ENCODE peak calls at places on chromosomes 1 and 21, in nine cellular contexts. One of them, this sample, is unnamed.

GRCh38 chr1:65176571-65176970 is 28.6 kb downstream of the AK4 start:
- DNase-seq in spleen: no peak
- DNase-seq in body of pancreas: no peak
- DNase-seq in endothelial cell of umbilical vein: no peak
- DNase-seq in A549: no peak
- DNase-seq in stomach: no peak
- DNase-seq in transverse colon: no peak
- DNase-seq in ovary: no peak
- DNase-seq in adrenal gland: no peak
- DNase-seq in this sample: no peak

GRCh38 chr1:88973520-88974137 is 18.8 kb downstream of the KYAT3 start:
- DNase-seq in A549: peak; percentile 25
- DNase-seq in body of pancreas: no peak
- DNase-seq in endothelial cell of umbilical vein: peak; percentile 55
- DNase-seq in ovary: no peak
- DNase-seq in adrenal gland: no peak
- DNase-seq in stomach: no peak
- DNase-seq in spleen: no peak
- DNase-seq in transverse colon: no peak
- DNase-seq in this sample: peak; percentile 64

GRCh38 chr1:14222086-14222485 is 376.4 kb upstream of the KAZN start:
- DNase-seq in body of pancreas: no peak
- DNase-seq in transverse colon: no peak
- DNase-seq in endothelial cell of umbilical vein: no peak
- DNase-seq in spleen: no peak
- DNase-seq in adrenal gland: no peak
- DNase-seq in ovary: no peak
- DNase-seq in stomach: no peak
- DNase-seq in A549: no peak
- DNase-seq in this sample: no peak

GRCh38 chr1:183273300-183273699 is 87.2 kb downstream of the LAMC2 start:
- DNase-seq in body of pancreas: no peak
- DNase-seq in A549: no peak
- DNase-seq in ovary: no peak
- DNase-seq in transverse colon: no peak
- DNase-seq in adrenal gland: no peak
- DNase-seq in endothelial cell of umbilical vein: no peak
- DNase-seq in spleen: peak; percentile 2
- DNase-seq in stomach: no peak
- DNase-seq in this sample: no peak

GRCh38 chr1:217139513-217139912 is 416.3 kb upstream of the ESRRG start:
- DNase-seq in stomach: no peak
- DNase-seq in spleen: no peak
- DNase-seq in transverse colon: no peak
- DNase-seq in ovary: no peak
- DNase-seq in body of pancreas: no peak
- DNase-seq in adrenal gland: no peak
- DNase-seq in A549: no peak
- DNase-seq in endothelial cell of umbilical vein: no peak
- DNase-seq in this sample: no peak

GRCh38 chr1:161727343-161727924 is 6.1 kb downstream of the FCRLB start:
- DNase-seq in body of pancreas: no peak
- DNase-seq in A549: no peak
- DNase-seq in transverse colon: peak; percentile 15
- DNase-seq in adrenal gland: no peak
- DNase-seq in ovary: no peak
- DNase-seq in endothelial cell of umbilical vein: no peak
- DNase-seq in spleen: no peak
- DNase-seq in stomach: no peak
- DNase-seq in this sample: peak; percentile 66

GRCh38 chr1:6185635-6186382 is 5.7 kb upstream of the CHD5 start:
- DNase-seq in endothelial cell of umbilical vein: peak; percentile 26
- DNase-seq in adrenal gland: no peak
- DNase-seq in spleen: no peak
- DNase-seq in transverse colon: no peak
- DNase-seq in A549: no peak
- DNase-seq in stomach: no peak
- DNase-seq in body of pancreas: no peak
- DNase-seq in ovary: no peak
- DNase-seq in this sample: peak; percentile 42

GRCh38 chr1:93964777-93965200 is 55.6 kb upstream of the GCLM start:
- DNase-seq in endothelial cell of umbilical vein: no peak
- DNase-seq in body of pancreas: no peak
- DNase-seq in A549: peak; percentile 91
- DNase-seq in spleen: no peak
- DNase-seq in transverse colon: no peak
- DNase-seq in stomach: no peak
- DNase-seq in ovary: no peak
- DNase-seq in adrenal gland: no peak
- DNase-seq in this sample: peak; percentile 13

GRCh38 chr1:243580072-243580471 is 270.0 kb downstream of the AKT3 start:
- DNase-seq in transverse colon: no peak
- DNase-seq in stomach: no peak
- DNase-seq in ovary: no peak
- DNase-seq in spleen: no peak
- DNase-seq in endothelial cell of umbilical vein: no peak
- DNase-seq in body of pancreas: no peak
- DNase-seq in A549: no peak
- DNase-seq in adrenal gland: no peak
- DNase-seq in this sample: no peak

GRCh38 chr1:153954826-153955225 is 3.6 kb downstream of the CRTC2 start:
- DNase-seq in A549: no peak
- DNase-seq in spleen: no peak
- DNase-seq in body of pancreas: no peak
- DNase-seq in adrenal gland: no peak
- DNase-seq in ovary: no peak
- DNase-seq in endothelial cell of umbilical vein: no peak
- DNase-seq in stomach: no peak
- DNase-seq in transverse colon: no peak
- DNase-seq in this sample: no peak

GRCh38 chr1:153951801-153952200 is 5.3 kb upstream of the DENND4B start:
- DNase-seq in A549: no peak
- DNase-seq in adrenal gland: no peak
- DNase-seq in body of pancreas: no peak
- DNase-seq in transverse colon: no peak
- DNase-seq in ovary: no peak
- DNase-seq in endothelial cell of umbilical vein: no peak
- DNase-seq in spleen: no peak
- DNase-seq in stomach: no peak
- DNase-seq in this sample: no peak

GRCh38 chr1:153951183-153951582 is 4.7 kb upstream of the DENND4B start:
- DNase-seq in A549: no peak
- DNase-seq in spleen: no peak
- DNase-seq in stomach: no peak
- DNase-seq in ovary: no peak
- DNase-seq in endothelial cell of umbilical vein: no peak
- DNase-seq in body of pancreas: no peak
- DNase-seq in adrenal gland: no peak
- DNase-seq in transverse colon: no peak
- DNase-seq in this sample: no peak

GRCh38 chr1:153956997-153957715 is 1.3 kb downstream of the CRTC2 start:
- DNase-seq in endothelial cell of umbilical vein: no peak
- DNase-seq in ovary: no peak
- DNase-seq in transverse colon: no peak
- DNase-seq in stomach: no peak
- DNase-seq in spleen: peak; percentile 70
- DNase-seq in A549: no peak
- DNase-seq in body of pancreas: no peak
- DNase-seq in adrenal gland: no peak
- DNase-seq in this sample: no peak

DNA sequence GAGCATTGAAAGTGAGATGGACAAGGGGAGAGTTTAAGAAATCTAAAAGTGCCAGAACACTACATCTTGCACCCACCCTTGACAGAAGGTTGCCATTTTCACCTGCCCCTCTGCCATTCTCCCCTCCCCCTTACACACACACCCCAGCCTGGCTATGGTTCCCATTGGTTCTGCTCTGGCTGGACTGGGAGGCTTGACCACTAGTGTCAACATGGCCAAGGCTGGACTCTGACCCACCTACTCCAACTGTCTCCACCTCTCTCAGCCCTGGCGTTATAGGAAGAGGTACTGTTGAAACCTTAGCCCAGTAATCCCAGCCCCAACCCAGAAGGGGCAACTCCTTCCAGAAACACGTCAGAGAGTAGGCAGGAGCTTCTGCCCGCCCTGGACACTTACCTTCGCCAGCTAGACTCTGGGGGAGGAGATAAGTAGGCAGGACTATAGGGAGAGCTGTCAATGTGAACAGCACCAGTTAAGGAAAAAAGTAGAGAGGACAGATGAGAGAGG is 4.5 kb downstream of the CRTC2 start:
- DNase-seq in adrenal gland: no peak
- DNase-seq in stomach: no peak
- DNase-seq in spleen: no peak
- DNase-seq in body of pancreas: no peak
- DNase-seq in endothelial cell of umbilical vein: no peak
- DNase-seq in ovary: no peak
- DNase-seq in transverse colon: no peak
- DNase-seq in A549: no peak
- DNase-seq in this sample: no peak
- TF ChIP-seq POLR2A in adrenal gland: no peak
- TF ChIP-seq POLR2A in stomach: no peak
- TF ChIP-seq POLR2A in spleen: no peak
- TF ChIP-seq POLR2A in body of pancreas: no peak
- TF ChIP-seq POLR2A in endothelial cell of umbilical vein: no peak
- TF ChIP-seq POLR2A in ovary: no peak
- TF ChIP-seq POLR2A in transverse colon: no peak
- TF ChIP-seq POLR2A in A549: no peak
- TF ChIP-seq POLR2A in this sample: no peak

DNA sequence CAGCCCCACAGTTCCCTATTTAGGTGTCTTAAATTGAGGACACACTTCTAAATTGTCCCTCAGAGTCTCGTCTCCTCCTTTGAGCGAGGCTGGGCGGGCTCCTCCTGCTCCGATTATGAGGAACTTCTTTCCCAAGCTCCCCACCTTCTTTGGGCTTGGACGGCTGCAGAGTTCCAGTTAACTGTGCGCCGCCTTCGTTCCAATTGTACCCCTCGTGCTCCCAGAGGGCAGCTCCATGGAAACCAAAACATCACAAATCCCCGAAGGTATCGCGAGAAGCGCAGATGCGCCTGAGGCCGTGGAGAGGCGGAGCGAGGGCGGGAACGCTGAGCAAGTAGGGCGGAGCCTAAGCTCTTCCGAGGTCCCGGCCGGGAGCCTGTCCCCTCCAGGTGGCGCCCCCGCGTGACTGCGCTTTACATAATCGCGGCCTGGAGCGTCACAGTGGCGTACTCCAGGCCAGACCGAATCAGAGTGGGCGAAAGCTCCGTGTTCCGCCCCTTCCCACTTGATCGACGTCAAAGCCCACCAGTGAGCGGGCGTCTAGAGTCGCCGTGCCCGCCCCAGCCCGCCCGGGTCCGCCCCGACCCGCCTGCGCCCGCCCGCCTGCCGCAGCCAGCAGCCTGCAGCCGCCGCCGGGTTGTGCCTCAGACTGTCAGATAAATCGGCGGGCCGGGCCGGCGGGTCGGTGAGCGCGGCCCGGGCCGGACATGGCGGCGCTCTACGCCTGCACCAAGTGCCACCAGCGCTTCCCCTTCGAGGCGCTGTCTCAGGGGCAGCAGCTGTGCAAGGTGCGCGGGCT is at the start of gene FAM76A:
- DNase-seq in spleen: peak; percentile 100
- DNase-seq in body of pancreas: peak; percentile 100
- DNase-seq in transverse colon: peak; percentile 100
- DNase-seq in adrenal gland: peak; percentile 99
- DNase-seq in A549: peak; percentile 99
- DNase-seq in ovary: peak; percentile 100
- DNase-seq in endothelial cell of umbilical vein: peak; percentile 100
- DNase-seq in stomach: peak; percentile 100
- DNase-seq in this sample: peak; percentile 100
- TF ChIP-seq POLR2A in spleen: peak; percentile 85
- TF ChIP-seq POLR2A in body of pancreas: peak; percentile 88
- TF ChIP-seq POLR2A in transverse colon: peak; percentile 71
- TF ChIP-seq POLR2A in adrenal gland: peak; percentile 90
- TF ChIP-seq POLR2A in A549: peak; percentile 26
- TF ChIP-seq POLR2A in ovary: peak; percentile 73
- TF ChIP-seq POLR2A in endothelial cell of umbilical vein: peak; percentile 49
- TF ChIP-seq POLR2A in stomach: no peak
- TF ChIP-seq POLR2A in this sample: peak; percentile 66

DNA sequence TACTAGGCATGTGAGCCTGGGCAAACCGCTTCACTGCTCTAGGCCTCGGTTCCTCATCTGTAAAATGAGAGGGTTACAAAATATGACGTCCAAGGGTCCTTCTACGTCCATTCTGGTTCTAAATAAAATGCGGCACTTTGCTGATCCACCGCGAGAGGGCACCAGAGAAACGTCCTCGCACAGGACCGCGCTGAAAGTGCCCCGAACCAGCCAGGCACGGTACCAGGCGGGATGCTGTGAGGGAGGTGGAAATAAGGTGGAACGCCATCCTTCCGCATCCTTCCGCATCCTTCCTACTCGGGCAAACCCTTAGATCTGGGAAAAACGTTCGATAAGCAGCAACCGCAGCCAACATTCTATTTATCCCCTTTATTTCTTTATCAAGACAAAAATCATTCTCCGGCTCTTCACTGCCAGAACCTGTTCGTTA is 60.3 kb upstream of the KRTAP19-8 start:
- DNase-seq in transverse colon: peak; percentile 63
- DNase-seq in endothelial cell of umbilical vein: peak; percentile 49
- DNase-seq in ovary: peak; percentile 36
- DNase-seq in adrenal gland: peak; percentile 38
- DNase-seq in stomach: peak; percentile 72
- DNase-seq in A549: peak; percentile 44
- DNase-seq in body of pancreas: peak; percentile 73
- DNase-seq in spleen: peak; percentile 87
- DNase-seq in this sample: peak; percentile 71
- TF ChIP-seq POLR2A in transverse colon: no peak
- TF ChIP-seq POLR2A in endothelial cell of umbilical vein: no peak
- TF ChIP-seq POLR2A in ovary: no peak
- TF ChIP-seq POLR2A in adrenal gland: no peak
- TF ChIP-seq POLR2A in stomach: no peak
- TF ChIP-seq POLR2A in A549: no peak
- TF ChIP-seq POLR2A in body of pancreas: no peak
- TF ChIP-seq POLR2A in spleen: no peak
- TF ChIP-seq POLR2A in this sample: no peak

DNA sequence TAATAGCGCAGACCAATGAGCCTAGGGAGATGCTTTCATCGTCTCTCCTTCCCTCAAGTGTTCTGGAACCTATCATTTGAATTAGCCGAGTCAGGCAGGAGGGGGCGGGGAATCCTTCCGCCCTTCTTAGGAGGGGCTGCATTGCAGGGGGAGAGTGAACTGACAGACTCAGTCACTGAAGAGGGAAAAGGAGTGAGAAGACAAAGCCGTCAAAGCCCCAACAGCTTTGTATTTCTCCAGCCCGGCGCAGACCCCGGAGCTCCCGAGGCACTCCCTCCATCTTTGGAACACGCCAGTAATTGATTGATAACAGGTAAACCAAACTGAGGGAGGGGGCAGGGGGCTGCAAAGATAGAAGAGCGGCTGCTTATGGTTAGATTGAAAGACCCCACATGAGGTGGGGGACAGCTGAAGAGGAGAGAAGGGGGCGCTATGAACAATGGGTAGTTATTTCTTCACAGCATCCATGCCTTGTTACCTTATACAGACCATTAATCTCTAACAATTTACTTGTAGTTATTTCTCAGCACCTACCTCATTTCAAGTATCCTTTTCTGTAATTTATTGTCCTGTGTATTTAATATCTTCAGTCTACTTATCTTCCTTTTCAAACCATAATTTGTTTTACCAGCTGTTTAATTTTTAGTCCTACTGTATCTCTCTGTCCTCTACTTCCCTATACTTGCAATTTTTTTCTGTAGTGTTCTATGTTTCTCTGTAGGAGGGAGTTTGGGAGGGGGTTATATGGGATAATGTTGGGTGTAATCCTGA is at the start of gene MLLT11:
- DNase-seq in spleen: peak; percentile 77
- DNase-seq in ovary: peak; percentile 69
- DNase-seq in stomach: no peak
- DNase-seq in A549: peak; percentile 73
- DNase-seq in body of pancreas: peak; percentile 31
- DNase-seq in transverse colon: peak; percentile 35
- DNase-seq in endothelial cell of umbilical vein: peak; percentile 72
- DNase-seq in adrenal gland: no peak
- DNase-seq in this sample: peak; percentile 56
- TF ChIP-seq POLR2A in spleen: no peak
- TF ChIP-seq POLR2A in ovary: no peak
- TF ChIP-seq POLR2A in stomach: no peak
- TF ChIP-seq POLR2A in A549: peak; percentile 60
- TF ChIP-seq POLR2A in body of pancreas: no peak
- TF ChIP-seq POLR2A in transverse colon: no peak
- TF ChIP-seq POLR2A in endothelial cell of umbilical vein: peak; percentile 57
- TF ChIP-seq POLR2A in adrenal gland: no peak
- TF ChIP-seq POLR2A in this sample: no peak